ENCODE peak calls at places on chromosomes 11 and 22, in five cellular contexts. One of them, this sample, is unnamed.

GRCh38 chr11:15886866-15887265 is 469.5 kb downstream of the SOX6 start:
- DNase-seq in heart left ventricle: no peak
- DNase-seq in stimulated activated CD4-positive, alpha-beta T cell treated with anti-CD3 and anti-CD28 coated beads, Interleukin-12 subunit alpha, Interleukin-12 subunit beta, amount 100 ng/mL, for 4 hours: no peak
- DNase-seq in lung microvascular endothelial cell: no peak
- DNase-seq in colonic mucosa: no peak
- DNase-seq in this sample: no peak

GRCh38 chr11:96424693-96425092 is 34.9 kb downstream of the JRKL start:
- DNase-seq in colonic mucosa: no peak
- DNase-seq in stimulated activated CD4-positive, alpha-beta T cell treated with anti-CD3 and anti-CD28 coated beads, Interleukin-12 subunit alpha, Interleukin-12 subunit beta, amount 100 ng/mL, for 4 hours: no peak
- DNase-seq in lung microvascular endothelial cell: peak
- DNase-seq in heart left ventricle: no peak
- DNase-seq in this sample: peak

GRCh38 chr11:102345923-102346322 is 1.1 kb upstream of the BIRC2 start:
- DNase-seq in heart left ventricle: no peak
- DNase-seq in colonic mucosa: no peak
- DNase-seq in stimulated activated CD4-positive, alpha-beta T cell treated with anti-CD3 and anti-CD28 coated beads, Interleukin-12 subunit alpha, Interleukin-12 subunit beta, amount 100 ng/mL, for 4 hours: no peak
- DNase-seq in lung microvascular endothelial cell: peak
- DNase-seq in this sample: no peak

GRCh38 chr11:10900686-10901415 is 43.0 kb upstream of the ZBED5 start:
- DNase-seq in stimulated activated CD4-positive, alpha-beta T cell treated with anti-CD3 and anti-CD28 coated beads, Interleukin-12 subunit alpha, Interleukin-12 subunit beta, amount 100 ng/mL, for 4 hours: no peak
- DNase-seq in lung microvascular endothelial cell: peak
- DNase-seq in heart left ventricle: no peak
- DNase-seq in colonic mucosa: no peak
- DNase-seq in this sample: peak

GRCh38 chr11:57596266-57596885 is 1.1 kb upstream of the SERPING1 start:
- DNase-seq in stimulated activated CD4-positive, alpha-beta T cell treated with anti-CD3 and anti-CD28 coated beads, Interleukin-12 subunit alpha, Interleukin-12 subunit beta, amount 100 ng/mL, for 4 hours: no peak
- DNase-seq in colonic mucosa: no peak
- DNase-seq in heart left ventricle: no peak
- DNase-seq in lung microvascular endothelial cell: no peak
- DNase-seq in this sample: no peak

GRCh38 chr11:119882316-119882715 is 153.3 kb upstream of the NECTIN1 start:
- DNase-seq in lung microvascular endothelial cell: no peak
- DNase-seq in heart left ventricle: no peak
- DNase-seq in stimulated activated CD4-positive, alpha-beta T cell treated with anti-CD3 and anti-CD28 coated beads, Interleukin-12 subunit alpha, Interleukin-12 subunit beta, amount 100 ng/mL, for 4 hours: no peak
- DNase-seq in colonic mucosa: no peak
- DNase-seq in this sample: no peak

GRCh38 chr11:13669544-13670488 is 1.3 kb downstream of the FAR1 start:
- DNase-seq in colonic mucosa: no peak
- DNase-seq in stimulated activated CD4-positive, alpha-beta T cell treated with anti-CD3 and anti-CD28 coated beads, Interleukin-12 subunit alpha, Interleukin-12 subunit beta, amount 100 ng/mL, for 4 hours: no peak
- DNase-seq in lung microvascular endothelial cell: no peak
- DNase-seq in heart left ventricle: no peak
- DNase-seq in this sample: no peak

GRCh38 chr11:83549984-83550667 is 264.0 kb upstream of the CCDC90B start:
- DNase-seq in colonic mucosa: no peak
- DNase-seq in heart left ventricle: no peak
- DNase-seq in stimulated activated CD4-positive, alpha-beta T cell treated with anti-CD3 and anti-CD28 coated beads, Interleukin-12 subunit alpha, Interleukin-12 subunit beta, amount 100 ng/mL, for 4 hours: no peak
- DNase-seq in lung microvascular endothelial cell: peak
- DNase-seq in this sample: no peak

GRCh38 chr22:36587289-36588154 is 58.6 kb upstream of the EIF3D start:
- DNase-seq in colonic mucosa: no peak
- DNase-seq in heart left ventricle: no peak
- DNase-seq in lung microvascular endothelial cell: peak
- DNase-seq in stimulated activated CD4-positive, alpha-beta T cell treated with anti-CD3 and anti-CD28 coated beads, Interleukin-12 subunit alpha, Interleukin-12 subunit beta, amount 100 ng/mL, for 4 hours: no peak
- DNase-seq in this sample: peak

GRCh38 chr11:111361082-111361801 is 17.8 kb downstream of the POU2AF1 start:
- DNase-seq in heart left ventricle: no peak
- DNase-seq in stimulated activated CD4-positive, alpha-beta T cell treated with anti-CD3 and anti-CD28 coated beads, Interleukin-12 subunit alpha, Interleukin-12 subunit beta, amount 100 ng/mL, for 4 hours: no peak
- DNase-seq in colonic mucosa: no peak
- DNase-seq in lung microvascular endothelial cell: no peak
- DNase-seq in this sample: no peak

GRCh38 chr11:71395774-71396173 is 52.4 kb downstream of the DHCR7 start:
- DNase-seq in colonic mucosa: no peak
- DNase-seq in heart left ventricle: no peak
- DNase-seq in stimulated activated CD4-positive, alpha-beta T cell treated with anti-CD3 and anti-CD28 coated beads, Interleukin-12 subunit alpha, Interleukin-12 subunit beta, amount 100 ng/mL, for 4 hours: no peak
- DNase-seq in lung microvascular endothelial cell: no peak
- DNase-seq in this sample: no peak

GRCh38 chr11:119093951-119094815 is 7.5 kb downstream of the DPAGT1 start:
- DNase-seq in heart left ventricle: peak
- DNase-seq in lung microvascular endothelial cell: peak
- DNase-seq in colonic mucosa: peak
- DNase-seq in stimulated activated CD4-positive, alpha-beta T cell treated with anti-CD3 and anti-CD28 coated beads, Interleukin-12 subunit alpha, Interleukin-12 subunit beta, amount 100 ng/mL, for 4 hours: peak
- DNase-seq in this sample: no peak

GRCh38 chr11:34124885-34125668 is 19.6 kb downstream of the NAT10 start:
- DNase-seq in lung microvascular endothelial cell: no peak
- DNase-seq in heart left ventricle: no peak
- DNase-seq in stimulated activated CD4-positive, alpha-beta T cell treated with anti-CD3 and anti-CD28 coated beads, Interleukin-12 subunit alpha, Interleukin-12 subunit beta, amount 100 ng/mL, for 4 hours: no peak
- DNase-seq in colonic mucosa: no peak
- DNase-seq in this sample: no peak

GRCh38 chr11:64095286-64095825 is 59.6 kb downstream of the FLRT1 start:
- DNase-seq in colonic mucosa: no peak
- DNase-seq in heart left ventricle: no peak
- DNase-seq in stimulated activated CD4-positive, alpha-beta T cell treated with anti-CD3 and anti-CD28 coated beads, Interleukin-12 subunit alpha, Interleukin-12 subunit beta, amount 100 ng/mL, for 4 hours: no peak
- DNase-seq in lung microvascular endothelial cell: peak
- DNase-seq in this sample: no peak

GRCh38 chr11:14973621-14974020 is 1.5 kb upstream of the CALCA start:
- DNase-seq in colonic mucosa: no peak
- DNase-seq in heart left ventricle: no peak
- DNase-seq in lung microvascular endothelial cell: peak
- DNase-seq in stimulated activated CD4-positive, alpha-beta T cell treated with anti-CD3 and anti-CD28 coated beads, Interleukin-12 subunit alpha, Interleukin-12 subunit beta, amount 100 ng/mL, for 4 hours: peak
- DNase-seq in this sample: no peak

GRCh38 chr11:32006799-32007388 is 84.0 kb upstream of the RCN1 start:
- DNase-seq in heart left ventricle: no peak
- DNase-seq in stimulated activated CD4-positive, alpha-beta T cell treated with anti-CD3 and anti-CD28 coated beads, Interleukin-12 subunit alpha, Interleukin-12 subunit beta, amount 100 ng/mL, for 4 hours: no peak
- DNase-seq in lung microvascular endothelial cell: peak
- DNase-seq in colonic mucosa: no peak
- DNase-seq in this sample: peak

GRCh38 chr11:64996710-64997380 is at the start of gene BATF2:
- DNase-seq in colonic mucosa: peak
- DNase-seq in lung microvascular endothelial cell: peak
- DNase-seq in heart left ventricle: peak
- DNase-seq in stimulated activated CD4-positive, alpha-beta T cell treated with anti-CD3 and anti-CD28 coated beads, Interleukin-12 subunit alpha, Interleukin-12 subunit beta, amount 100 ng/mL, for 4 hours: no peak
- DNase-seq in this sample: no peak

GRCh38 chr11:88523362-88524028 is 186.0 kb upstream of the CTSC start:
- DNase-seq in heart left ventricle: no peak
- DNase-seq in stimulated activated CD4-positive, alpha-beta T cell treated with anti-CD3 and anti-CD28 coated beads, Interleukin-12 subunit alpha, Interleukin-12 subunit beta, amount 100 ng/mL, for 4 hours: no peak
- DNase-seq in colonic mucosa: no peak
- DNase-seq in lung microvascular endothelial cell: no peak
- DNase-seq in this sample: no peak

GRCh38 chr22:31625661-31626426 is 36.2 kb downstream of the PISD start:
- DNase-seq in heart left ventricle: no peak
- DNase-seq in lung microvascular endothelial cell: peak
- DNase-seq in stimulated activated CD4-positive, alpha-beta T cell treated with anti-CD3 and anti-CD28 coated beads, Interleukin-12 subunit alpha, Interleukin-12 subunit beta, amount 100 ng/mL, for 4 hours: no peak
- DNase-seq in colonic mucosa: peak
- DNase-seq in this sample: peak

GRCh38 chr11:958101-958500 is 32.4 kb downstream of the AP2A2 start:
- DNase-seq in colonic mucosa: no peak
- DNase-seq in lung microvascular endothelial cell: no peak
- DNase-seq in heart left ventricle: no peak
- DNase-seq in stimulated activated CD4-positive, alpha-beta T cell treated with anti-CD3 and anti-CD28 coated beads, Interleukin-12 subunit alpha, Interleukin-12 subunit beta, amount 100 ng/mL, for 4 hours: no peak
- DNase-seq in this sample: no peak

GRCh38 chr22:28027453-28028448 is 108.7 kb upstream of the PITPNB start:
- DNase-seq in lung microvascular endothelial cell: no peak
- DNase-seq in heart left ventricle: no peak
- DNase-seq in stimulated activated CD4-positive, alpha-beta T cell treated with anti-CD3 and anti-CD28 coated beads, Interleukin-12 subunit alpha, Interleukin-12 subunit beta, amount 100 ng/mL, for 4 hours: no peak
- DNase-seq in colonic mucosa: peak
- DNase-seq in this sample: no peak

GRCh38 chr22:34105461-34106062 is 185.3 kb upstream of the LARGE1 start:
- DNase-seq in heart left ventricle: peak
- DNase-seq in lung microvascular endothelial cell: peak
- DNase-seq in stimulated activated CD4-positive, alpha-beta T cell treated with anti-CD3 and anti-CD28 coated beads, Interleukin-12 subunit alpha, Interleukin-12 subunit beta, amount 100 ng/mL, for 4 hours: peak
- DNase-seq in colonic mucosa: peak
- DNase-seq in this sample: no peak

GRCh38 chr11:76629853-76630599 is 40.5 kb downstream of the LRRC32 start:
- DNase-seq in stimulated activated CD4-positive, alpha-beta T cell treated with anti-CD3 and anti-CD28 coated beads, Interleukin-12 subunit alpha, Interleukin-12 subunit beta, amount 100 ng/mL, for 4 hours: no peak
- DNase-seq in lung microvascular endothelial cell: peak
- DNase-seq in colonic mucosa: peak
- DNase-seq in heart left ventricle: peak
- DNase-seq in this sample: no peak

GRCh38 chr11:78022397-78023396 is at the start of gene KCTD14:
- DNase-seq in colonic mucosa: peak
- DNase-seq in stimulated activated CD4-positive, alpha-beta T cell treated with anti-CD3 and anti-CD28 coated beads, Interleukin-12 subunit alpha, Interleukin-12 subunit beta, amount 100 ng/mL, for 4 hours: no peak
- DNase-seq in lung microvascular endothelial cell: no peak
- DNase-seq in heart left ventricle: peak
- DNase-seq in this sample: no peak

GRCh38 chr22:37442537-37442936 is 15.3 kb upstream of the ELFN2 start:
- DNase-seq in heart left ventricle: no peak
- DNase-seq in stimulated activated CD4-positive, alpha-beta T cell treated with anti-CD3 and anti-CD28 coated beads, Interleukin-12 subunit alpha, Interleukin-12 subunit beta, amount 100 ng/mL, for 4 hours: no peak
- DNase-seq in colonic mucosa: no peak
- DNase-seq in lung microvascular endothelial cell: peak
- DNase-seq in this sample: no peak

GRCh38 chr11:100354736-100355135 is 332.4 kb upstream of the ARHGAP42 start:
- DNase-seq in heart left ventricle: no peak
- DNase-seq in colonic mucosa: no peak
- DNase-seq in stimulated activated CD4-positive, alpha-beta T cell treated with anti-CD3 and anti-CD28 coated beads, Interleukin-12 subunit alpha, Interleukin-12 subunit beta, amount 100 ng/mL, for 4 hours: no peak
- DNase-seq in lung microvascular endothelial cell: no peak
- DNase-seq in this sample: no peak

GRCh38 chr11:20555783-20556182 is 43.6 kb upstream of the SLC6A5 start:
- DNase-seq in lung microvascular endothelial cell: no peak
- DNase-seq in heart left ventricle: no peak
- DNase-seq in colonic mucosa: no peak
- DNase-seq in stimulated activated CD4-positive, alpha-beta T cell treated with anti-CD3 and anti-CD28 coated beads, Interleukin-12 subunit alpha, Interleukin-12 subunit beta, amount 100 ng/mL, for 4 hours: no peak
- DNase-seq in this sample: no peak

GRCh38 chr22:37804886-37805857 is 2.6 kb upstream of the GCAT start:
- DNase-seq in colonic mucosa: peak
- DNase-seq in heart left ventricle: peak
- DNase-seq in lung microvascular endothelial cell: peak
- DNase-seq in stimulated activated CD4-positive, alpha-beta T cell treated with anti-CD3 and anti-CD28 coated beads, Interleukin-12 subunit alpha, Interleukin-12 subunit beta, amount 100 ng/mL, for 4 hours: peak
- DNase-seq in this sample: peak

GRCh38 chr22:24996420-24996952 is 44.0 kb downstream of the KIAA1671 start:
- DNase-seq in heart left ventricle: peak
- DNase-seq in colonic mucosa: peak
- DNase-seq in stimulated activated CD4-positive, alpha-beta T cell treated with anti-CD3 and anti-CD28 coated beads, Interleukin-12 subunit alpha, Interleukin-12 subunit beta, amount 100 ng/mL, for 4 hours: no peak
- DNase-seq in lung microvascular endothelial cell: peak
- DNase-seq in this sample: peak

GRCh38 chr22:24736526-24737050 is 37.9 kb downstream of the PIWIL3 start:
- DNase-seq in heart left ventricle: no peak
- DNase-seq in stimulated activated CD4-positive, alpha-beta T cell treated with anti-CD3 and anti-CD28 coated beads, Interleukin-12 subunit alpha, Interleukin-12 subunit beta, amount 100 ng/mL, for 4 hours: no peak
- DNase-seq in lung microvascular endothelial cell: no peak
- DNase-seq in colonic mucosa: no peak
- DNase-seq in this sample: no peak

GRCh38 chr22:28151241-28151640 is 232.2 kb upstream of the PITPNB start:
- DNase-seq in lung microvascular endothelial cell: no peak
- DNase-seq in stimulated activated CD4-positive, alpha-beta T cell treated with anti-CD3 and anti-CD28 coated beads, Interleukin-12 subunit alpha, Interleukin-12 subunit beta, amount 100 ng/mL, for 4 hours: no peak
- DNase-seq in colonic mucosa: no peak
- DNase-seq in heart left ventricle: no peak
- DNase-seq in this sample: no peak

GRCh38 chr11:78465169-78465942 is 47.7 kb upstream of the GAB2 start:
- DNase-seq in colonic mucosa: no peak
- DNase-seq in lung microvascular endothelial cell: no peak
- DNase-seq in stimulated activated CD4-positive, alpha-beta T cell treated with anti-CD3 and anti-CD28 coated beads, Interleukin-12 subunit alpha, Interleukin-12 subunit beta, amount 100 ng/mL, for 4 hours: no peak
- DNase-seq in heart left ventricle: no peak
- DNase-seq in this sample: no peak

GRCh38 chr11:78365381-78365792 is 52.2 kb downstream of the GAB2 start:
- DNase-seq in colonic mucosa: no peak
- DNase-seq in heart left ventricle: no peak
- DNase-seq in lung microvascular endothelial cell: no peak
- DNase-seq in stimulated activated CD4-positive, alpha-beta T cell treated with anti-CD3 and anti-CD28 coated beads, Interleukin-12 subunit alpha, Interleukin-12 subunit beta, amount 100 ng/mL, for 4 hours: no peak
- DNase-seq in this sample: no peak

GRCh38 chr11:47437746-47438418 is 11.1 kb downstream of the RAPSN start:
- DNase-seq in colonic mucosa: no peak
- DNase-seq in lung microvascular endothelial cell: no peak
- DNase-seq in stimulated activated CD4-positive, alpha-beta T cell treated with anti-CD3 and anti-CD28 coated beads, Interleukin-12 subunit alpha, Interleukin-12 subunit beta, amount 100 ng/mL, for 4 hours: no peak
- DNase-seq in heart left ventricle: peak
- DNase-seq in this sample: no peak